ENCODE peak calls at places on chromosomes 4 and X, in eight cellular contexts. One of them, this sample, is unnamed.

GRCh38 chrX:25015486-25016360 is at the start of gene ARX:
- DNase-seq in cerebellar cortex: peak
- DNase-seq in HEK293T: no peak
- DNase-seq in memory B cell: no peak
- DNase-seq in DMS79 treated with DMSO at 0.1 percent for 48 hours: no peak
- DNase-seq in HT-29: no peak
- DNase-seq in choroid plexus epithelial cell: peak
- DNase-seq in nephron progenitor cell: peak
- DNase-seq in this sample: no peak

GRCh38 chr4:680931-681645 is 6.7 kb downstream of the MYL5 start:
- DNase-seq in cerebellar cortex: peak
- DNase-seq in HEK293T: peak
- DNase-seq in memory B cell: no peak
- DNase-seq in DMS79 treated with DMSO at 0.1 percent for 48 hours: no peak
- DNase-seq in HT-29: no peak
- DNase-seq in choroid plexus epithelial cell: peak
- DNase-seq in nephron progenitor cell: peak
- DNase-seq in this sample: no peak

GRCh38 chr4:96189761-96190160 is 349.9 kb downstream of the PDHA2 start:
- DNase-seq in cerebellar cortex: no peak
- DNase-seq in HEK293T: no peak
- DNase-seq in memory B cell: no peak
- DNase-seq in DMS79 treated with DMSO at 0.1 percent for 48 hours: no peak
- DNase-seq in HT-29: no peak
- DNase-seq in choroid plexus epithelial cell: no peak
- DNase-seq in nephron progenitor cell: no peak
- DNase-seq in this sample: no peak

GRCh38 chr4:113878718-113879117 is 100.7 kb downstream of the ARSJ start:
- DNase-seq in cerebellar cortex: no peak
- DNase-seq in HEK293T: peak
- DNase-seq in memory B cell: no peak
- DNase-seq in DMS79 treated with DMSO at 0.1 percent for 48 hours: no peak
- DNase-seq in HT-29: peak
- DNase-seq in choroid plexus epithelial cell: peak
- DNase-seq in nephron progenitor cell: peak
- DNase-seq in this sample: peak

GRCh38 chr4:165874072-165874798 is 1.2 kb downstream of the TLL1 start:
- DNase-seq in cerebellar cortex: peak
- DNase-seq in HEK293T: peak
- DNase-seq in memory B cell: no peak
- DNase-seq in DMS79 treated with DMSO at 0.1 percent for 48 hours: no peak
- DNase-seq in HT-29: no peak
- DNase-seq in choroid plexus epithelial cell: no peak
- DNase-seq in nephron progenitor cell: peak
- DNase-seq in this sample: peak

GRCh38 chr4:77618383-77619241 is 13.0 kb downstream of the CXCL13 start:
- DNase-seq in cerebellar cortex: peak
- DNase-seq in HEK293T: peak
- DNase-seq in memory B cell: peak
- DNase-seq in DMS79 treated with DMSO at 0.1 percent for 48 hours: no peak
- DNase-seq in HT-29: peak
- DNase-seq in choroid plexus epithelial cell: peak
- DNase-seq in nephron progenitor cell: peak
- DNase-seq in this sample: peak

GRCh38 chr4:27000820-27001219 is 140.2 kb downstream of the STIM2 start:
- DNase-seq in cerebellar cortex: peak
- DNase-seq in HEK293T: peak
- DNase-seq in memory B cell: no peak
- DNase-seq in DMS79 treated with DMSO at 0.1 percent for 48 hours: no peak
- DNase-seq in HT-29: peak
- DNase-seq in choroid plexus epithelial cell: no peak
- DNase-seq in nephron progenitor cell: no peak
- DNase-seq in this sample: no peak

GRCh38 chr4:137641554-137641953 is 109.3 kb upstream of the PCDH18 start:
- DNase-seq in cerebellar cortex: no peak
- DNase-seq in HEK293T: no peak
- DNase-seq in memory B cell: no peak
- DNase-seq in DMS79 treated with DMSO at 0.1 percent for 48 hours: no peak
- DNase-seq in HT-29: no peak
- DNase-seq in choroid plexus epithelial cell: peak
- DNase-seq in nephron progenitor cell: no peak
- DNase-seq in this sample: no peak

GRCh38 chr4:118935819-118936218 is 47.2 kb downstream of the SYNPO2 start:
- DNase-seq in cerebellar cortex: no peak
- DNase-seq in HEK293T: no peak
- DNase-seq in memory B cell: no peak
- DNase-seq in DMS79 treated with DMSO at 0.1 percent for 48 hours: no peak
- DNase-seq in HT-29: no peak
- DNase-seq in choroid plexus epithelial cell: no peak
- DNase-seq in nephron progenitor cell: no peak
- DNase-seq in this sample: no peak

GRCh38 chr4:187236491-187236890 is 512.8 kb upstream of the FAT1 start:
- DNase-seq in cerebellar cortex: no peak
- DNase-seq in HEK293T: no peak
- DNase-seq in memory B cell: no peak
- DNase-seq in DMS79 treated with DMSO at 0.1 percent for 48 hours: no peak
- DNase-seq in HT-29: no peak
- DNase-seq in choroid plexus epithelial cell: peak
- DNase-seq in nephron progenitor cell: no peak
- DNase-seq in this sample: no peak

GRCh38 chr4:140943486-140943885 is 187.3 kb upstream of the TBC1D9 start:
- DNase-seq in cerebellar cortex: no peak
- DNase-seq in HEK293T: no peak
- DNase-seq in memory B cell: no peak
- DNase-seq in DMS79 treated with DMSO at 0.1 percent for 48 hours: no peak
- DNase-seq in HT-29: no peak
- DNase-seq in choroid plexus epithelial cell: peak
- DNase-seq in nephron progenitor cell: no peak
- DNase-seq in this sample: no peak

GRCh38 chr4:105147226-105148151 is 813 bp downstream of the TET2 start:
- DNase-seq in cerebellar cortex: peak
- DNase-seq in HEK293T: peak
- DNase-seq in memory B cell: peak
- DNase-seq in DMS79 treated with DMSO at 0.1 percent for 48 hours: peak
- DNase-seq in HT-29: peak
- DNase-seq in choroid plexus epithelial cell: peak
- DNase-seq in nephron progenitor cell: peak
- DNase-seq in this sample: peak

GRCh38 chr4:154073107-154073817 is 284.4 kb upstream of the SFRP2 start:
- DNase-seq in cerebellar cortex: no peak
- DNase-seq in HEK293T: no peak
- DNase-seq in memory B cell: no peak
- DNase-seq in DMS79 treated with DMSO at 0.1 percent for 48 hours: no peak
- DNase-seq in HT-29: no peak
- DNase-seq in choroid plexus epithelial cell: peak
- DNase-seq in nephron progenitor cell: no peak
- DNase-seq in this sample: no peak

GRCh38 chr4:177948853-177949252 is 506.6 kb upstream of the AGA start:
- DNase-seq in cerebellar cortex: no peak
- DNase-seq in HEK293T: no peak
- DNase-seq in memory B cell: no peak
- DNase-seq in DMS79 treated with DMSO at 0.1 percent for 48 hours: no peak
- DNase-seq in HT-29: no peak
- DNase-seq in choroid plexus epithelial cell: no peak
- DNase-seq in nephron progenitor cell: no peak
- DNase-seq in this sample: no peak

GRCh38 chr4:73726000-73726399 is 14.4 kb upstream of the CXCL8 start:
- DNase-seq in cerebellar cortex: no peak
- DNase-seq in HEK293T: no peak
- DNase-seq in memory B cell: no peak
- DNase-seq in DMS79 treated with DMSO at 0.1 percent for 48 hours: no peak
- DNase-seq in HT-29: peak
- DNase-seq in choroid plexus epithelial cell: peak
- DNase-seq in nephron progenitor cell: no peak
- DNase-seq in this sample: no peak

GRCh38 chr4:99205104-99205979 is 13.7 kb downstream of the ADH6 start:
- DNase-seq in cerebellar cortex: no peak
- DNase-seq in HEK293T: peak
- DNase-seq in memory B cell: no peak
- DNase-seq in DMS79 treated with DMSO at 0.1 percent for 48 hours: no peak
- DNase-seq in HT-29: no peak
- DNase-seq in choroid plexus epithelial cell: peak
- DNase-seq in nephron progenitor cell: peak
- DNase-seq in this sample: peak

GRCh38 chr4:66577922-66578321 is 907.6 kb upstream of the EPHA5 start:
- DNase-seq in cerebellar cortex: no peak
- DNase-seq in HEK293T: peak
- DNase-seq in memory B cell: no peak
- DNase-seq in DMS79 treated with DMSO at 0.1 percent for 48 hours: no peak
- DNase-seq in HT-29: peak
- DNase-seq in choroid plexus epithelial cell: no peak
- DNase-seq in nephron progenitor cell: no peak
- DNase-seq in this sample: no peak

GRCh38 chrX:49147907-49148306 is 14.7 kb upstream of the MAGIX start:
- DNase-seq in cerebellar cortex: no peak
- DNase-seq in HEK293T: no peak
- DNase-seq in memory B cell: no peak
- DNase-seq in DMS79 treated with DMSO at 0.1 percent for 48 hours: no peak
- DNase-seq in HT-29: no peak
- DNase-seq in choroid plexus epithelial cell: no peak
- DNase-seq in nephron progenitor cell: no peak
- DNase-seq in this sample: no peak

GRCh38 chr4:115575851-115576250 is 462.4 kb upstream of the NDST4 start:
- DNase-seq in cerebellar cortex: no peak
- DNase-seq in HEK293T: no peak
- DNase-seq in memory B cell: no peak
- DNase-seq in DMS79 treated with DMSO at 0.1 percent for 48 hours: no peak
- DNase-seq in HT-29: no peak
- DNase-seq in choroid plexus epithelial cell: peak
- DNase-seq in nephron progenitor cell: no peak
- DNase-seq in this sample: no peak